ENCODE peak calls at places on chromosome 10, in ten cellular contexts. A is GM23248, Z is ureter, R is GM13976, M is activated T-helper 1 cell treated with Interleukin-2 at 50 U/mL for 16 hours, J is OCI-LY7, K is ELR, I is omental fat pad, N is midbrain, V is Right ventricle myocardium superior. E is an unnamed sample.

GRCh38 chr10:104037261-104037951 is 48.3 kb downstream of the COL17A1 start:
- DNase-seq in A (no peak), Z (peak), R (peak), M (no peak), J (no peak), K (no peak), I (no peak), N (no peak), V (no peak), E (no peak)

GRCh38 chr10:18397886-18398285 is 253.5 kb downstream of the NSUN6 start:
- DNase-seq in A (no peak), Z (no peak), R (no peak), M (no peak), J (no peak), K (no peak), I (no peak), N (no peak), V (no peak), E (no peak)

GRCh38 chr10:96842896-96843723 is 11.0 kb downstream of the LCOR start:
- DNase-seq in A (no peak), Z (no peak), R (no peak), M (no peak), J (no peak), K (no peak), I (no peak), N (no peak), V (no peak), E (no peak)

GRCh38 chr10:47101807-47102206 is 190.6 kb downstream of the PTPN20 start:
- DNase-seq in A (no peak), Z (peak), R (no peak), M (no peak), J (no peak), K (no peak), I (no peak), N (no peak), V (no peak), E (no peak)

GRCh38 chr10:101446947-101447346 is 93.0 kb downstream of the BTRC start:
- DNase-seq in A (no peak), Z (no peak), R (no peak), M (no peak), J (no peak), K (no peak), I (no peak), N (no peak), V (no peak), E (no peak)

GRCh38 chr10:43066481-43066880 is 10.4 kb upstream of the RET start:
- DNase-seq in A (no peak), Z (no peak), R (no peak), M (no peak), J (no peak), K (no peak), I (no peak), N (no peak), V (peak), E (no peak)

GRCh38 chr10:96947036-96947435 is 114.9 kb downstream of the LCOR start:
- DNase-seq in A (no peak), Z (no peak), R (no peak), M (no peak), J (no peak), K (no peak), I (no peak), N (no peak), V (no peak), E (no peak)

GRCh38 chr10:1243486-1244182 is 187.4 kb downstream of the WDR37 start:
- DNase-seq in A (no peak), Z (peak), R (no peak), M (no peak), J (no peak), K (no peak), I (no peak), N (no peak), V (no peak), E (no peak)

GRCh38 chr10:33321516-33321915 is 13.0 kb downstream of the NRP1 start:
- DNase-seq in A (peak), Z (no peak), R (no peak), M (no peak), J (no peak), K (no peak), I (no peak), N (no peak), V (no peak), E (no peak)

GRCh38 chr10:132054564-132054963 is 11.2 kb upstream of the JAKMIP3 start:
- DNase-seq in A (peak), Z (no peak), R (no peak), M (no peak), J (no peak), K (no peak), I (no peak), N (no peak), V (peak), E (no peak)

GRCh38 chr10:101032637-101033201 is 1.7 kb downstream of the SFXN3 start:
- DNase-seq in A (peak), Z (peak), R (no peak), M (peak), J (no peak), K (peak), I (peak), N (peak), V (peak), E (peak)

GRCh38 chr10:125201108-125201524 is 40.8 kb upstream of the CTBP2 start:
- DNase-seq in A (peak), Z (no peak), R (peak), M (no peak), J (no peak), K (peak), I (no peak), N (no peak), V (no peak), E (peak)

GRCh38 chr10:5509236-5509635 is 9.9 kb upstream of the CALML5 start:
- DNase-seq in A (no peak), Z (no peak), R (no peak), M (no peak), J (peak), K (no peak), I (no peak), N (no peak), V (no peak), E (no peak)

GRCh38 chr10:6995339-6995738 is 415.3 kb upstream of the PRKCQ start:
- DNase-seq in A (peak), Z (no peak), R (no peak), M (no peak), J (no peak), K (no peak), I (no peak), N (no peak), V (no peak), E (no peak)

GRCh38 chr10:118851062-118852035 is 96.6 kb upstream of the CACUL1 start:
- DNase-seq in A (peak), Z (no peak), R (peak), M (no peak), J (no peak), K (peak), I (no peak), N (no peak), V (no peak), E (no peak)

GRCh38 chr10:71351628-71352319 is 32.7 kb downstream of the SLC29A3 start:
- DNase-seq in A (no peak), Z (no peak), R (no peak), M (no peak), J (no peak), K (no peak), I (no peak), N (peak), V (peak), E (no peak)

GRCh38 chr10:36111676-36112075 is 469.6 kb upstream of the FZD8 start:
- DNase-seq in A (no peak), Z (no peak), R (no peak), M (no peak), J (no peak), K (no peak), I (no peak), N (no peak), V (no peak), E (no peak)

GRCh38 chr10:95279042-95279820 is 11.6 kb downstream of the PDLIM1 start:
- DNase-seq in A (peak), Z (peak), R (no peak), M (no peak), J (no peak), K (peak), I (no peak), N (no peak), V (no peak), E (peak)

GRCh38 chr10:124996854-124997215 is 54.9 kb downstream of the ZRANB1 start:
- DNase-seq in A (no peak), Z (no peak), R (peak), M (no peak), J (no peak), K (no peak), I (no peak), N (no peak), V (no peak), E (no peak)

GRCh38 chr10:23199768-23200511 is 7.8 kb downstream of the PTF1A start:
- DNase-seq in A (no peak), Z (no peak), R (no peak), M (no peak), J (no peak), K (no peak), I (no peak), N (no peak), V (no peak), E (no peak)

GRCh38 chr10:7406712-7407333 is 4.0 kb downstream of the SFMBT2 start:
- DNase-seq in A (no peak), Z (no peak), R (no peak), M (no peak), J (no peak), K (no peak), I (no peak), N (no peak), V (peak), E (no peak)

GRCh38 chr10:86678999-86679792 is 10.9 kb downstream of the LDB3 start:
- DNase-seq in A (no peak), Z (no peak), R (peak), M (no peak), J (no peak), K (no peak), I (no peak), N (peak), V (no peak), E (no peak)

GRCh38 chr10:42691361-42692120 is 53.2 kb upstream of the ZNF33B start:
- DNase-seq in A (no peak), Z (no peak), R (no peak), M (no peak), J (no peak), K (no peak), I (no peak), N (no peak), V (no peak), E (no peak)

GRCh38 chr10:62384057-62384446 is 9.9 kb downstream of the ZNF365 start:
- DNase-seq in A (peak), Z (no peak), R (no peak), M (peak), J (no peak), K (peak), I (no peak), N (no peak), V (no peak), E (peak)

GRCh38 chr10:117204316-117204715 is 7.0 kb downstream of the KCNK18 start:
- DNase-seq in A (no peak), Z (no peak), R (no peak), M (no peak), J (no peak), K (no peak), I (no peak), N (no peak), V (no peak), E (no peak)

GRCh38 chr10:123678376-123678775 is 12.2 kb downstream of the GPR26 start:
- DNase-seq in A (no peak), Z (no peak), R (no peak), M (no peak), J (no peak), K (no peak), I (no peak), N (no peak), V (no peak), E (no peak)

GRCh38 chr10:73586583-73586984 is 4.6 kb downstream of the USP54 start:
- DNase-seq in A (peak), Z (no peak), R (no peak), M (no peak), J (no peak), K (peak), I (no peak), N (peak), V (no peak), E (peak)

E was measured in EL.